ENCODE peak calls at places on chromosome 19, in nine cellular contexts. A is ovary, J is Peyer's patch, H is prostate gland, P is tibial nerve, Q is thyroid gland, K is upper lobe of left lung, U is body of pancreas, B is breast epithelium. G is an unnamed sample.

GRCh38 chr19:591099-591958 is 1.6 kb downstream of the HCN2 start:
- DNase-seq in A (no peak), J (no peak), H (no peak), P (no peak), Q (no peak), K (peak; percentile 89), U (peak; percentile 57), B (no peak), G (no peak)

GRCh38 chr19:17441241-17442135 is 7.0 kb downstream of the TMEM221 start:
- DNase-seq in A (no peak), J (no peak), H (no peak), P (no peak), Q (no peak), K (no peak), U (peak; percentile 23), B (no peak), G (no peak)

GRCh38 chr19:29831041-29831548 is 19.3 kb downstream of the CCNE1 start:
- DNase-seq in A (no peak), J (no peak), H (no peak), P (no peak), Q (no peak), K (no peak), U (no peak), B (no peak), G (no peak)

GRCh38 chr19:19539738-19540703 is 2.0 kb downstream of the CILP2 start:
- DNase-seq in A (peak; percentile 68), J (peak; percentile 61), H (peak; percentile 53), P (no peak), Q (peak; percentile 72), K (peak; percentile 94), U (peak; percentile 56), B (no peak), G (peak; percentile 33)

GRCh38 chr19:29545866-29546582 is 20.2 kb downstream of the VSTM2B start:
- DNase-seq in A (no peak), J (no peak), H (no peak), P (no peak), Q (no peak), K (no peak), U (no peak), B (peak; percentile 20), G (no peak)

GRCh38 chr19:958967-959685 is 25.0 kb upstream of the WDR18 start:
- DNase-seq in A (no peak), J (no peak), H (no peak), P (no peak), Q (no peak), K (no peak), U (no peak), B (no peak), G (no peak)

GRCh38 chr19:37251308-37252229 is 33.6 kb downstream of the ZNF383 start:
- DNase-seq in A (peak; percentile 39), J (peak; percentile 50), H (peak; percentile 75), P (peak; percentile 43), Q (peak; percentile 95), K (peak; percentile 90), U (peak; percentile 70), B (peak; percentile 89), G (peak; percentile 75)

GRCh38 chr19:50459638-50460037 is 16.7 kb upstream of the EMC10 start:
- DNase-seq in A (no peak), J (no peak), H (no peak), P (no peak), Q (no peak), K (no peak), U (no peak), B (no peak), G (no peak)

GRCh38 chr19:15210323-15210774 is 9.6 kb upstream of the NOTCH3 start:
- DNase-seq in A (peak; percentile 42), J (no peak), H (no peak), P (peak; percentile 44), Q (peak; percentile 22), K (no peak), U (no peak), B (no peak), G (peak; percentile 56)

GRCh38 chr19:19381007-19381926 is 24.2 kb upstream of the GATAD2A start:
- DNase-seq in A (no peak), J (no peak), H (peak; percentile 81), P (no peak), Q (no peak), K (no peak), U (peak; percentile 65), B (no peak), G (no peak)

GRCh38 chr19:28878862-28879566 is 333.9 kb downstream of the UQCRFS1 start:
- DNase-seq in A (peak; percentile 76), J (peak; percentile 35), H (peak; percentile 53), P (peak; percentile 59), Q (peak; percentile 69), K (no peak), U (peak; percentile 81), B (peak; percentile 67), G (peak; percentile 51)

GRCh38 chr19:54040003-54040402 is 23.7 kb downstream of the VSTM1 start:
- DNase-seq in A (no peak), J (no peak), H (no peak), P (no peak), Q (no peak), K (no peak), U (no peak), B (no peak), G (no peak)

DNA sequence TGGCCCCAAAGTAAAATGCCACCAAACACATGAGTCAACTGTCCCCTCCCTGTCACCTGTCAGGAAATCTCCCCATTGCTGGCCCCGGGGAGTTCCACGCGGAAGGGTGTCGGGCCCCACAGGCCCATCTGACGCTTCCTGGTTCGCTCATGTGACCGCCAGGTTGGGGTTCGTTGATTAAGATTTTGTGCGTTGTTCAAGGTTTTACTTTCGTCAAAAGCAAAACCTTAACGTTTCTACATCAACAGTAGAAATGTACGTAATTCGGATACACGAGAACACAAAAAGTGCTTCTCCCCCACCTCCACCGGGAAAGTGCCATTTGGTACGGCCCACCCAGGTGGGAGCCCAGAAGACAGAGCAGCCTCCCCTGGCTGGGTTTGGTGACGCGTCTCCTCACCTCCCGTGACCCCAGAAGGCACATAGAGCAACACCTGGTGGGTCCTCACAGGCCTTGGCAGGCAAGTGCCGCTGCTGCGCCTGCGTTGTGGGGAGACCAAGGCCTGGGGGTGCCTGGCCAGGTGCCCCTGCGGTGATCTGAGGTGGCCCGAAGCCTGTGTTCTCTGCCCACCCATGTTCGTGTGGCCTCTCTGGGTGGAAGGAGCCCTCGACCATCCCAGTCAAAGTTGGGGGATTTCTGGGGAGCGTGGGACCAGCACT is 161.6 kb downstream of the KDM4B start:
- DNase-seq in A (no peak), J (peak; percentile 81), H (no peak), P (no peak), Q (no peak), K (peak; percentile 65), U (peak; percentile 29), B (no peak), G (no peak)
- TF ChIP-seq POLR2A in A (no peak), J (no peak), H (no peak), P (no peak), Q (no peak), K (no peak), U (no peak), B (no peak), G (no peak)

GRCh38 chr19:39532233-39533002 is at the start of gene EID2B:
- DNase-seq in A (peak; percentile 96), J (peak; percentile 91), H (peak; percentile 91), P (peak; percentile 89), Q (peak; percentile 95), K (peak; percentile 92), U (peak; percentile 97), B (peak; percentile 95), G (peak; percentile 95)

GRCh38 chr19:39533791-39534190 is 1.1 kb upstream of the EID2B start:
- DNase-seq in A (no peak), J (no peak), H (no peak), P (no peak), Q (no peak), K (no peak), U (no peak), B (no peak), G (no peak)

GRCh38 chr19:39531834-39532232 is 819 bp downstream of the EID2B start:
- DNase-seq in A (no peak), J (no peak), H (no peak), P (no peak), Q (no peak), K (no peak), U (no peak), B (peak; percentile 39), G (no peak)

DNA sequence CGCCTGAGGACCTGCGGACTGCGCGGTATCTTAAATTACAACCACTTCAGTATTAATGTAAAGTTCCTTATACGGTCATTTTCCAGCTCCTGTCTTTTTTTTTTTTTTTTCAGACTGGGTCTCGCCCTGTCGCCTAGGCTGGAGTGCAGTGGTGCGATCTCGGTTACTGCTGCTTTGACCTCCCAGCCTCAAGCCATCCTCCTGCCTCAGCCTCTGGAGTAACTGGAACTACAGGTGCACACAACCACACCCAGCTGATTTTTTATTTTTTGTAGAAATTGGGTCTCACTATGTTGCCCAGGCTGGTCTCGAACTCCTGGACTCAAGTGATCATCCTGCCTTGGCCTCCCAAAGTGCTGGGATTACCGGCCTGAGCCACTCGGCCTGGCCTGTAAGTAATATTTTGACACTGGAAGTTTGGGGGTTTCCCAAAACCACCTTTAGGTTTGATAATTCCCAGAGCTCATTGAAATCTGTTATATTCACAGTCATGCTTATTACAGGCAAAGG is 406 bp upstream of the EID2B start:
- DNase-seq in A (no peak), J (no peak), H (no peak), P (no peak), Q (no peak), K (no peak), U (no peak), B (no peak), G (no peak)
- H3K4me3 ChIP-seq in A (peak overlapping the region; percentile 95), J (peak overlapping the region; percentile 84), H (peak overlapping the region; percentile 85), P (peak overlapping the region; percentile 78), Q (no peak overlapping the region), K (no peak overlapping the region), U (no peak overlapping the region), B (no peak overlapping the region), G (no peak overlapping the region)

GRCh38 chr19:47032171-47032811 is 12.7 kb downstream of the NPAS1 start:
- DNase-seq in A (no peak), J (peak; percentile 55), H (peak; percentile 32), P (no peak), Q (peak; percentile 58), K (peak; percentile 85), U (peak; percentile 70), B (no peak), G (no peak)
- H3K27me3 ChIP-seq in A (no peaks in the 10 kb centered on the region), J (peaks cover 11% of the 10 kb centered on the region), H (peaks cover 10% of the 10 kb centered on the region), P (no peaks in the 10 kb centered on the region), Q (peaks cover 9% of the 10 kb centered on the region), K (peaks cover 11% of the 10 kb centered on the region), U (no peaks in the 10 kb centered on the region), B (no peaks in the 10 kb centered on the region), G (peaks cover 22% of the 10 kb centered on the region)

DNA sequence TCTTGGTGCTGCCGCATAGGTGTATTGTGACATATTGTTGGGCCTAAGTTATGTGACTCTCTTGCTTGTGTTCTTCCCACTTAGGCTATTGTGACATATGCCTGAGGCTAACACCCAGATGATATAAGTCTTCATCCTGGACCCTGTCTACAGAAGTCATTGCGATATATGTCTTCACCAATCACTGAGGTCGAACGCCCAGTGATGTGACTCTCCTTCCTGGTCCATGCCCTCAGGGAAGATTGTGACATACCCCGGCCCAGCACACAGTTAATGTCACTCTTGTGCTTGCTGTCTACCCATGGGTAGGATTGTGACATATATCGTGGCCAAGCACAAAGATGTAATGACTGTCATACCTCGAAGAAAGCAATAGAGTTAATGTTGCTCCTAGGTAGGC is 16.9 kb upstream of the ZNF730 start:
- DNase-seq in A (no peak), J (no peak), H (no peak), P (no peak), Q (no peak), K (no peak), U (no peak), B (no peak), G (no peak)
- TF ChIP-seq POLR2A in A (no peak), J (no peak), H (no peak), P (no peak), Q (no peak), K (no peak), U (no peak), B (no peak), G (no peak)

GRCh38 chr19:10968527-10969081 is 7.8 kb downstream of the SMARCA4 start:
- DNase-seq in A (no peak), J (peak; percentile 34), H (no peak), P (no peak), Q (peak; percentile 81), K (no peak), U (no peak), B (no peak), G (no peak)
- H3K4me3 ChIP-seq in A (no peak overlapping the region), J (no peak overlapping the region), H (no peak overlapping the region), P (no peak overlapping the region), Q (no peak overlapping the region), K (no peak overlapping the region), U (no peak overlapping the region), B (no peak overlapping the region), G (no peak overlapping the region)